ENCODE peak calls at places on chromosomes 7 and 10, in seven cellular contexts. T is IMR-90, E is transverse colon, G is heart left ventricle, V is uterus, Q is heart right ventricle, A is A549. D is an unnamed sample.
A peak's percentile ranks its signal among the peaks of the same experiment; 100 is the strongest.

GRCh38 chr10:99681553-99681952 is 22.2 kb downstream of the ENTPD7 start:
- DNase-seq in T (peak; percentile 84), E (no peak), G (no peak), V (no peak), Q (peak; percentile 23), A (no peak), D (no peak)

GRCh38 chr10:10642741-10643280 is 374.9 kb upstream of the CELF2 start:
- DNase-seq in T (peak; percentile 32), E (no peak), G (peak; percentile 64), V (peak; percentile 58), Q (peak; percentile 58), A (no peak), D (no peak)

GRCh38 chr10:70913546-70914240 is 25.3 kb upstream of the PCBD1 start:
- DNase-seq in T (no peak), E (no peak), G (no peak), V (no peak), Q (no peak), A (no peak), D (peak; percentile 35)

GRCh38 chr7:116177009-116177408 is 33.3 kb upstream of the TES start:
- DNase-seq in T (peak; percentile 90), E (no peak), G (no peak), V (no peak), Q (no peak), A (no peak), D (no peak)

GRCh38 chr7:81845628-81846259 is 75.9 kb upstream of the HGF start:
- DNase-seq in T (peak; percentile 25), E (no peak), G (no peak), V (no peak), Q (no peak), A (no peak), D (no peak)

GRCh38 chr10:129694633-129695356 is 227.8 kb downstream of the MGMT start:
- DNase-seq in T (no peak), E (no peak), G (peak; percentile 59), V (peak; percentile 89), Q (peak; percentile 74), A (no peak), D (no peak)

GRCh38 chr7:69695998-69696657 is 97.9 kb downstream of the AUTS2 start:
- DNase-seq in T (no peak), E (no peak), G (no peak), V (no peak), Q (no peak), A (no peak), D (no peak)

GRCh38 chr7:135253851-135254815 is 20.5 kb downstream of the STRA8 start:
- DNase-seq in T (peak; percentile 76), E (peak; percentile 38), G (peak; percentile 56), V (peak; percentile 57), Q (peak; percentile 65), A (peak; percentile 54), D (no peak)

GRCh38 chr10:91672021-91672608 is 39.2 kb upstream of the PPP1R3C start:
- DNase-seq in T (peak; percentile 82), E (no peak), G (no peak), V (no peak), Q (no peak), A (no peak), D (no peak)

GRCh38 chr10:86775859-86776180 is 19.4 kb downstream of the BMPR1A start:
- DNase-seq in T (no peak), E (no peak), G (no peak), V (no peak), Q (no peak), A (no peak), D (no peak)

GRCh38 chr7:54798569-54798968 is 39.6 kb upstream of the SEC61G start:
- DNase-seq in T (no peak), E (no peak), G (no peak), V (no peak), Q (no peak), A (no peak), D (no peak)
- H3K4me1 ChIP-seq in T (peaks cover 4% of the 10 kb centered on the region), E (no peaks in the 10 kb centered on the region), G (no peaks in the 10 kb centered on the region), V (no peaks in the 10 kb centered on the region), Q (no peaks in the 10 kb centered on the region), A (no peaks in the 10 kb centered on the region), D (peaks cover 11% of the 10 kb centered on the region)

DNA sequence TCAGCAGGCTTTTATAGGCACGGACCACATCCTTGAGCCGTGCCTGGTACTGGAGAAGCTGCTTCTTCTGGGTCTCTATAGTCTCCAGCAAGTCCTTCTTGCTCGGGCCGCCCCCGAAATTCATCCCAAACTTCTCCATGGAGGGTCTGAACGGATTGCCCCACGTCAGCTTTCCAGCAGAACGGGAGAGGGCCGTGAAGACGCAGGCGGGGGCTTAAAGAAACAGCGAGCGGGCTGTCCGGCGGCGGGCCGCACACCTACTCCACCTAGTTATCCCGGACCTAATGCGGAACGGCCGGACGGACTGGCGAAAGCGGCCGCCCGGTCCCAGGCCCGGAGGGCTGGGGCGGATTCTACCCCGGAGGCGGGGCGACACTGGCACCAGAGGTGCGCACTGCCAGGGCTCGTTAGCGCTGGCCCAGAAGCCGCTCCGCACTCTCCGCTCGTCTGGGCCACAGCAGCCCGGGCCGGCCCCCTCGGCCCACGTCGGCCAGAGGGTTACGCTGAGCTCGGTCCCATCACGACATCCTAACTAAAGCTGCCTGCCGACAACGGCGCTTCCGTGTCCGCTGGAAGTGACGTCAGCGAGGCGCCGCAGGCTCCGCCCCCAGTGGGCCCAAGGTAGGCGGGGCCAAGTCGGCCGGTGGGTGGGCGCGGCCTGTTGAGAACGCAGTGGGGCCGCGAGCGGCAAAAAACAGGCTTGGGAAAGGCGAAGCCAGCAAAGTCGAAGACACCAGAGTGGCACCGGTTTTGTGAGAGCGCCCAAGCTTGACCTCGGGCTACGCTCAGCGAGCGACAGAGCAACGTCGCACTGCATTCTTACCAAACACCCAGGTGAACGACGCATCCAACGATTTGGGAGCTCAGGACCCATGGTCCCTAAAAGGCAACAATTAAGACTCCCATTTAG is at the start of gene GCC1:
- DNase-seq in T (peak; percentile 87), E (peak; percentile 95), G (peak; percentile 93), V (peak; percentile 96), Q (peak; percentile 93), A (peak; percentile 88), D (peak; percentile 82)
- H3K4me1 ChIP-seq in T (peaks cover 21% of the 10 kb centered on the region), E (peaks cover 59% of the 10 kb centered on the region), G (peaks cover 31% of the 10 kb centered on the region), V (peaks cover 11% of the 10 kb centered on the region), Q (peaks cover 67% of the 10 kb centered on the region), A (peaks cover 23% of the 10 kb centered on the region), D (peaks cover 5% of the 10 kb centered on the region)

DNA sequence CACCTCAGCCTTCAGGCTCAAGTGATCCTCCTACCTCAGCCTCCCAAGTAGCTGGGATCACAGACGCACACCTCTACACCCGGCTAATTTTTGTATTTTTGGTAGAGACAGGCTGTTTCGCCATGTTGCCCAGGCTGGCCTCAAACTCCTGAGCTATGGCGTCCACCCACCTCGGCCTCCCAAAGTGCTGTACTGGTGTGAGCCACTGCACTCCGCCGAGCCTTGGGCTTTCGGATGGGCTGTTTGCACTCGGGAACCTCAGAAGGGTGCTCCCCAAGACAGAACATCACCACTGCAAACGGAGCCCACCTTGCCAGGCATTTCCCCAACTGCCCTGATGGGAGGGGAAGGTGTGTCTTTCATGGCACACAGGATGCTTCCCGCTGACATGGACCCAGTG is 27.3 kb downstream of the TMEM120A start:
- DNase-seq in T (no peak), E (no peak), G (no peak), V (no peak), Q (no peak), A (no peak), D (no peak)
- H3K4me1 ChIP-seq in T (peaks cover 18% of the 10 kb centered on the region), E (peaks cover 31% of the 10 kb centered on the region), G (peaks cover 60% of the 10 kb centered on the region), V (peaks cover 27% of the 10 kb centered on the region), Q (peaks cover 78% of the 10 kb centered on the region), A (peaks cover 7% of the 10 kb centered on the region), D (no peaks in the 10 kb centered on the region)

GRCh38 chr7:100213672-100214071 is 6.1 kb upstream of the PVRIG start:
- DNase-seq in T (no peak), E (no peak), G (no peak), V (no peak), Q (no peak), A (no peak), D (no peak)

GRCh38 chr7:100212631-100213286 is 7.0 kb upstream of the PVRIG start:
- DNase-seq in T (no peak), E (no peak), G (no peak), V (no peak), Q (no peak), A (no peak), D (no peak)

GRCh38 chr7:100209493-100209892 is 10.3 kb upstream of the PVRIG start:
- DNase-seq in T (no peak), E (no peak), G (no peak), V (no peak), Q (no peak), A (no peak), D (no peak)

GRCh38 chr7:100210803-100211202 is 8.9 kb upstream of the PVRIG start:
- DNase-seq in T (no peak), E (no peak), G (no peak), V (no peak), Q (no peak), A (no peak), D (no peak)

DNA sequence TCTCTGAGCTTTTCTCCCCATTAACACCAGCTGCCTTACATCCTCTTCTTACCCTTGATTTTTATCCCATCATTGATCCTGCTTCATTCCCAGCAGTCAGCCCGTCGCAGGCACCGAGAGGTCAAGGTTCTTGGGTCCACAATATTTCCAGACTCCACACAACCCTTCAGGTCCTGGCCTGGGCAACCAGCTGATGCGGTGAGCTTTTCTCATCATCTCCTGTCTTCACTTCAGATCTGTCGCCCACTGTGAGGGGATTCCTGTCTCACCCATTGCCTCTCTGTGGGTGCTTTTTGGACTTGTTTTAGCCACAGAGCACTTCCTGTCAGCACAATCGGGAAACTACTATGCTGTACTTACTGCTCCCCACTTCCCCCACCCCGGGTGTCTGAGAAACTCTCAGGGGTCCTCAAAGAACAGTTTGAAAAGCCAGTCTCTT is 8.4 kb upstream of the PVRIG start:
- DNase-seq in T (no peak), E (no peak), G (no peak), V (no peak), Q (no peak), A (no peak), D (no peak)
- H3K4me1 ChIP-seq in T (no peaks in the 10 kb centered on the region), E (peaks cover 3% of the 10 kb centered on the region), G (no peaks in the 10 kb centered on the region), V (no peaks in the 10 kb centered on the region), Q (no peaks in the 10 kb centered on the region), A (no peaks in the 10 kb centered on the region), D (no peaks in the 10 kb centered on the region)

GRCh38 chr10:124707546-124707945 is 36.6 kb downstream of the FAM53B start:
- DNase-seq in T (no peak), E (no peak), G (no peak), V (no peak), Q (no peak), A (no peak), D (no peak)

GRCh38 chr10:124706876-124707516 is 37.2 kb downstream of the FAM53B start:
- DNase-seq in T (no peak), E (no peak), G (no peak), V (no peak), Q (no peak), A (no peak), D (no peak)

GRCh38 chr10:124709862-124710261 is 34.3 kb downstream of the FAM53B start:
- DNase-seq in T (no peak), E (peak; percentile 85), G (no peak), V (no peak), Q (no peak), A (no peak), D (no peak)

GRCh38 chr10:124708922-124709520 is 35.2 kb downstream of the FAM53B start:
- DNase-seq in T (no peak), E (no peak), G (no peak), V (no peak), Q (no peak), A (no peak), D (no peak)

GRCh38 chr10:124708246-124708779 is 35.9 kb downstream of the FAM53B start:
- DNase-seq in T (no peak), E (no peak), G (no peak), V (no peak), Q (no peak), A (no peak), D (no peak)
- H3K4me1 ChIP-seq in T (peaks cover 16% of the 10 kb centered on the region), E (peaks cover 69% of the 10 kb centered on the region), G (peaks cover 83% of the 10 kb centered on the region), V (peaks cover 64% of the 10 kb centered on the region), Q (peaks cover 97% of the 10 kb centered on the region), A (peaks cover 6% of the 10 kb centered on the region), D (peaks cover 9% of the 10 kb centered on the region)

GRCh38 chr7:47535033-47535703 is 46.7 kb downstream of the TNS3 start:
- DNase-seq in T (peak; percentile 48), E (no peak), G (no peak), V (no peak), Q (no peak), A (no peak), D (no peak)
- H3K4me1 ChIP-seq in T (peaks cover 38% of the 10 kb centered on the region), E (peaks cover 41% of the 10 kb centered on the region), G (no peaks in the 10 kb centered on the region), V (peaks cover 14% of the 10 kb centered on the region), Q (peaks cover 53% of the 10 kb centered on the region), A (peaks cover 88% of the 10 kb centered on the region), D (peaks cover 46% of the 10 kb centered on the region)